ENCODE peak calls at places on chromosome 15, in six cellular contexts. One of them, this sample, is unnamed.

GRCh38 chr15:65259367-65259781 is 27.3 kb downstream of the PARP16 start:
- DNase-seq in psoas muscle: peak
- DNase-seq in activated CD8-positive, alpha-beta memory T cell treated with anti-CD3 and anti-CD28 coated beads for 48 hours: no peak
- DNase-seq in nephron progenitor cell: no peak
- DNase-seq in fibroblast of villous mesenchyme: peak
- DNase-seq in progenitor cell of endocrine pancreas: no peak
- DNase-seq in this sample: no peak

GRCh38 chr15:98123834-98124233 is 163.3 kb downstream of the ARRDC4 start:
- DNase-seq in psoas muscle: no peak
- DNase-seq in activated CD8-positive, alpha-beta memory T cell treated with anti-CD3 and anti-CD28 coated beads for 48 hours: no peak
- DNase-seq in nephron progenitor cell: no peak
- DNase-seq in fibroblast of villous mesenchyme: no peak
- DNase-seq in progenitor cell of endocrine pancreas: no peak
- DNase-seq in this sample: no peak

GRCh38 chr15:29270169-29270955 is 740 bp upstream of the NSMCE3 start:
- DNase-seq in psoas muscle: no peak
- DNase-seq in activated CD8-positive, alpha-beta memory T cell treated with anti-CD3 and anti-CD28 coated beads for 48 hours: no peak
- DNase-seq in nephron progenitor cell: no peak
- DNase-seq in fibroblast of villous mesenchyme: peak
- DNase-seq in progenitor cell of endocrine pancreas: no peak
- DNase-seq in this sample: peak

GRCh38 chr15:38010390-38010789 is 76.0 kb downstream of the TMCO5A start:
- DNase-seq in psoas muscle: no peak
- DNase-seq in activated CD8-positive, alpha-beta memory T cell treated with anti-CD3 and anti-CD28 coated beads for 48 hours: no peak
- DNase-seq in nephron progenitor cell: no peak
- DNase-seq in fibroblast of villous mesenchyme: peak
- DNase-seq in progenitor cell of endocrine pancreas: no peak
- DNase-seq in this sample: no peak

GRCh38 chr15:69059170-69059943 is 44.9 kb downstream of the NOX5 start:
- DNase-seq in psoas muscle: peak
- DNase-seq in activated CD8-positive, alpha-beta memory T cell treated with anti-CD3 and anti-CD28 coated beads for 48 hours: peak
- DNase-seq in nephron progenitor cell: peak
- DNase-seq in fibroblast of villous mesenchyme: peak
- DNase-seq in progenitor cell of endocrine pancreas: peak
- DNase-seq in this sample: peak

GRCh38 chr15:29870495-29871151 is 48.4 kb upstream of the TJP1 start:
- DNase-seq in psoas muscle: no peak
- DNase-seq in activated CD8-positive, alpha-beta memory T cell treated with anti-CD3 and anti-CD28 coated beads for 48 hours: no peak
- DNase-seq in nephron progenitor cell: peak
- DNase-seq in fibroblast of villous mesenchyme: peak
- DNase-seq in progenitor cell of endocrine pancreas: peak
- DNase-seq in this sample: peak

GRCh38 chr15:58951388-58952060 is 18.0 kb upstream of the SLTM start:
- DNase-seq in psoas muscle: no peak
- DNase-seq in activated CD8-positive, alpha-beta memory T cell treated with anti-CD3 and anti-CD28 coated beads for 48 hours: no peak
- DNase-seq in nephron progenitor cell: no peak
- DNase-seq in fibroblast of villous mesenchyme: peak
- DNase-seq in progenitor cell of endocrine pancreas: no peak
- DNase-seq in this sample: peak

GRCh38 chr15:33211409-33211808 is 16.9 kb upstream of the FMN1 start:
- DNase-seq in psoas muscle: no peak
- DNase-seq in activated CD8-positive, alpha-beta memory T cell treated with anti-CD3 and anti-CD28 coated beads for 48 hours: no peak
- DNase-seq in nephron progenitor cell: no peak
- DNase-seq in fibroblast of villous mesenchyme: peak
- DNase-seq in progenitor cell of endocrine pancreas: no peak
- DNase-seq in this sample: peak

GRCh38 chr15:88877906-88878305 is 17.4 kb downstream of the HAPLN3 start:
- DNase-seq in psoas muscle: no peak
- DNase-seq in activated CD8-positive, alpha-beta memory T cell treated with anti-CD3 and anti-CD28 coated beads for 48 hours: no peak
- DNase-seq in nephron progenitor cell: no peak
- DNase-seq in fibroblast of villous mesenchyme: no peak
- DNase-seq in progenitor cell of endocrine pancreas: no peak
- DNase-seq in this sample: no peak

GRCh38 chr15:79243723-79244122 is 38.8 kb upstream of the ANKRD34C start:
- DNase-seq in psoas muscle: no peak
- DNase-seq in activated CD8-positive, alpha-beta memory T cell treated with anti-CD3 and anti-CD28 coated beads for 48 hours: no peak
- DNase-seq in nephron progenitor cell: no peak
- DNase-seq in fibroblast of villous mesenchyme: no peak
- DNase-seq in progenitor cell of endocrine pancreas: no peak
- DNase-seq in this sample: no peak

GRCh38 chr15:81227716-81228115 is 31.0 kb downstream of the IL16 start:
- DNase-seq in psoas muscle: no peak
- DNase-seq in activated CD8-positive, alpha-beta memory T cell treated with anti-CD3 and anti-CD28 coated beads for 48 hours: no peak
- DNase-seq in nephron progenitor cell: no peak
- DNase-seq in fibroblast of villous mesenchyme: no peak
- DNase-seq in progenitor cell of endocrine pancreas: no peak
- DNase-seq in this sample: no peak

GRCh38 chr15:78536134-78536533 is 4.1 kb upstream of the PSMA4 start:
- DNase-seq in psoas muscle: no peak
- DNase-seq in activated CD8-positive, alpha-beta memory T cell treated with anti-CD3 and anti-CD28 coated beads for 48 hours: no peak
- DNase-seq in nephron progenitor cell: no peak
- DNase-seq in fibroblast of villous mesenchyme: no peak
- DNase-seq in progenitor cell of endocrine pancreas: no peak
- DNase-seq in this sample: no peak

GRCh38 chr15:69497076-69497475 is 44.5 kb downstream of the RPLP1 start:
- DNase-seq in psoas muscle: no peak
- DNase-seq in activated CD8-positive, alpha-beta memory T cell treated with anti-CD3 and anti-CD28 coated beads for 48 hours: no peak
- DNase-seq in nephron progenitor cell: no peak
- DNase-seq in fibroblast of villous mesenchyme: no peak
- DNase-seq in progenitor cell of endocrine pancreas: no peak
- DNase-seq in this sample: no peak

GRCh38 chr15:50487287-50487686 is 59.2 kb downstream of the USP50 start:
- DNase-seq in psoas muscle: no peak
- DNase-seq in activated CD8-positive, alpha-beta memory T cell treated with anti-CD3 and anti-CD28 coated beads for 48 hours: no peak
- DNase-seq in nephron progenitor cell: no peak
- DNase-seq in fibroblast of villous mesenchyme: no peak
- DNase-seq in progenitor cell of endocrine pancreas: no peak
- DNase-seq in this sample: no peak

GRCh38 chr15:68542771-68543544 is 35.8 kb upstream of the CORO2B start:
- DNase-seq in psoas muscle: no peak
- DNase-seq in activated CD8-positive, alpha-beta memory T cell treated with anti-CD3 and anti-CD28 coated beads for 48 hours: no peak
- DNase-seq in nephron progenitor cell: no peak
- DNase-seq in fibroblast of villous mesenchyme: peak
- DNase-seq in progenitor cell of endocrine pancreas: no peak
- DNase-seq in this sample: no peak

GRCh38 chr15:79171320-79172031 is 80.9 kb upstream of the RASGRF1 start:
- DNase-seq in psoas muscle: no peak
- DNase-seq in activated CD8-positive, alpha-beta memory T cell treated with anti-CD3 and anti-CD28 coated beads for 48 hours: no peak
- DNase-seq in nephron progenitor cell: no peak
- DNase-seq in fibroblast of villous mesenchyme: no peak
- DNase-seq in progenitor cell of endocrine pancreas: no peak
- DNase-seq in this sample: no peak

GRCh38 chr15:90957105-90957790 is 2.6 kb downstream of the RCCD1 start:
- DNase-seq in psoas muscle: no peak
- DNase-seq in activated CD8-positive, alpha-beta memory T cell treated with anti-CD3 and anti-CD28 coated beads for 48 hours: no peak
- DNase-seq in nephron progenitor cell: peak
- DNase-seq in fibroblast of villous mesenchyme: peak
- DNase-seq in progenitor cell of endocrine pancreas: peak
- DNase-seq in this sample: no peak

GRCh38 chr15:80727596-80727995 is 32.5 kb downstream of the ABHD17C start:
- DNase-seq in psoas muscle: no peak
- DNase-seq in activated CD8-positive, alpha-beta memory T cell treated with anti-CD3 and anti-CD28 coated beads for 48 hours: no peak
- DNase-seq in nephron progenitor cell: no peak
- DNase-seq in fibroblast of villous mesenchyme: no peak
- DNase-seq in progenitor cell of endocrine pancreas: no peak
- DNase-seq in this sample: no peak

GRCh38 chr15:79007066-79007465 is 62.2 kb upstream of the CTSH start:
- DNase-seq in psoas muscle: no peak
- DNase-seq in activated CD8-positive, alpha-beta memory T cell treated with anti-CD3 and anti-CD28 coated beads for 48 hours: no peak
- DNase-seq in nephron progenitor cell: peak
- DNase-seq in fibroblast of villous mesenchyme: peak
- DNase-seq in progenitor cell of endocrine pancreas: peak
- DNase-seq in this sample: peak

GRCh38 chr15:87419341-87419740 is 837.2 kb downstream of the NTRK3 start:
- DNase-seq in psoas muscle: no peak
- DNase-seq in activated CD8-positive, alpha-beta memory T cell treated with anti-CD3 and anti-CD28 coated beads for 48 hours: no peak
- DNase-seq in nephron progenitor cell: no peak
- DNase-seq in fibroblast of villous mesenchyme: no peak
- DNase-seq in progenitor cell of endocrine pancreas: no peak
- DNase-seq in this sample: no peak

GRCh38 chr15:74396445-74397238 is 29.2 kb upstream of the CYP11A1 start:
- DNase-seq in psoas muscle: no peak
- DNase-seq in activated CD8-positive, alpha-beta memory T cell treated with anti-CD3 and anti-CD28 coated beads for 48 hours: no peak
- DNase-seq in nephron progenitor cell: no peak
- DNase-seq in fibroblast of villous mesenchyme: no peak
- DNase-seq in progenitor cell of endocrine pancreas: no peak
- DNase-seq in this sample: peak

GRCh38 chr15:98873441-98874218 is 134.0 kb downstream of the PGPEP1L start:
- DNase-seq in psoas muscle: no peak
- DNase-seq in activated CD8-positive, alpha-beta memory T cell treated with anti-CD3 and anti-CD28 coated beads for 48 hours: no peak
- DNase-seq in nephron progenitor cell: no peak
- DNase-seq in fibroblast of villous mesenchyme: peak
- DNase-seq in progenitor cell of endocrine pancreas: no peak
- DNase-seq in this sample: peak

GRCh38 chr15:26590673-26591072 is 182.2 kb downstream of the GABRB3 start:
- DNase-seq in psoas muscle: no peak
- DNase-seq in activated CD8-positive, alpha-beta memory T cell treated with anti-CD3 and anti-CD28 coated beads for 48 hours: no peak
- DNase-seq in nephron progenitor cell: no peak
- DNase-seq in fibroblast of villous mesenchyme: no peak
- DNase-seq in progenitor cell of endocrine pancreas: no peak
- DNase-seq in this sample: no peak

GRCh38 chr15:57367556-57367955 is 8.7 kb upstream of the CGNL1 start:
- DNase-seq in psoas muscle: no peak
- DNase-seq in activated CD8-positive, alpha-beta memory T cell treated with anti-CD3 and anti-CD28 coated beads for 48 hours: no peak
- DNase-seq in nephron progenitor cell: no peak
- DNase-seq in fibroblast of villous mesenchyme: no peak
- DNase-seq in progenitor cell of endocrine pancreas: no peak
- DNase-seq in this sample: no peak

GRCh38 chr15:92725171-92725570 is 69.6 kb upstream of the FAM174B start:
- DNase-seq in psoas muscle: no peak
- DNase-seq in activated CD8-positive, alpha-beta memory T cell treated with anti-CD3 and anti-CD28 coated beads for 48 hours: no peak
- DNase-seq in nephron progenitor cell: no peak
- DNase-seq in fibroblast of villous mesenchyme: no peak
- DNase-seq in progenitor cell of endocrine pancreas: no peak
- DNase-seq in this sample: no peak

GRCh38 chr15:48126667-48127355 is 6.0 kb downstream of the SLC24A5 start:
- DNase-seq in psoas muscle: no peak
- DNase-seq in activated CD8-positive, alpha-beta memory T cell treated with anti-CD3 and anti-CD28 coated beads for 48 hours: no peak
- DNase-seq in nephron progenitor cell: no peak
- DNase-seq in fibroblast of villous mesenchyme: no peak
- DNase-seq in progenitor cell of endocrine pancreas: no peak
- DNase-seq in this sample: no peak

GRCh38 chr15:89307046-89307587 is 27.5 kb downstream of the POLG start:
- DNase-seq in psoas muscle: no peak
- DNase-seq in activated CD8-positive, alpha-beta memory T cell treated with anti-CD3 and anti-CD28 coated beads for 48 hours: no peak
- DNase-seq in nephron progenitor cell: no peak
- DNase-seq in fibroblast of villous mesenchyme: peak
- DNase-seq in progenitor cell of endocrine pancreas: no peak
- DNase-seq in this sample: no peak

GRCh38 chr15:59654043-59654442 is 3.3 kb downstream of the GTF2A2 start:
- DNase-seq in psoas muscle: no peak
- DNase-seq in activated CD8-positive, alpha-beta memory T cell treated with anti-CD3 and anti-CD28 coated beads for 48 hours: no peak
- DNase-seq in nephron progenitor cell: no peak
- DNase-seq in fibroblast of villous mesenchyme: no peak
- DNase-seq in progenitor cell of endocrine pancreas: no peak
- DNase-seq in this sample: no peak

GRCh38 chr15:99480223-99480810 is 85.5 kb upstream of the MEF2A start:
- DNase-seq in psoas muscle: no peak
- DNase-seq in activated CD8-positive, alpha-beta memory T cell treated with anti-CD3 and anti-CD28 coated beads for 48 hours: no peak
- DNase-seq in nephron progenitor cell: no peak
- DNase-seq in fibroblast of villous mesenchyme: no peak
- DNase-seq in progenitor cell of endocrine pancreas: no peak
- DNase-seq in this sample: no peak

GRCh38 chr15:34084086-34084485 is 17.6 kb downstream of the EMC7 start:
- DNase-seq in psoas muscle: peak
- DNase-seq in activated CD8-positive, alpha-beta memory T cell treated with anti-CD3 and anti-CD28 coated beads for 48 hours: no peak
- DNase-seq in nephron progenitor cell: no peak
- DNase-seq in fibroblast of villous mesenchyme: peak
- DNase-seq in progenitor cell of endocrine pancreas: no peak
- DNase-seq in this sample: no peak

GRCh38 chr15:55846108-55846707 is 103.3 kb upstream of the PRTG start:
- DNase-seq in psoas muscle: no peak
- DNase-seq in activated CD8-positive, alpha-beta memory T cell treated with anti-CD3 and anti-CD28 coated beads for 48 hours: peak
- DNase-seq in nephron progenitor cell: peak
- DNase-seq in fibroblast of villous mesenchyme: peak
- DNase-seq in progenitor cell of endocrine pancreas: peak
- DNase-seq in this sample: peak

GRCh38 chr15:99305761-99306505 is 54.7 kb downstream of the LRRC28 start:
- DNase-seq in psoas muscle: peak
- DNase-seq in activated CD8-positive, alpha-beta memory T cell treated with anti-CD3 and anti-CD28 coated beads for 48 hours: no peak
- DNase-seq in nephron progenitor cell: peak
- DNase-seq in fibroblast of villous mesenchyme: peak
- DNase-seq in progenitor cell of endocrine pancreas: no peak
- DNase-seq in this sample: peak

GRCh38 chr15:40093224-40093842 is 15.3 kb downstream of the BMF start:
- DNase-seq in psoas muscle: no peak
- DNase-seq in activated CD8-positive, alpha-beta memory T cell treated with anti-CD3 and anti-CD28 coated beads for 48 hours: no peak
- DNase-seq in nephron progenitor cell: no peak
- DNase-seq in fibroblast of villous mesenchyme: peak
- DNase-seq in progenitor cell of endocrine pancreas: no peak
- DNase-seq in this sample: peak

GRCh38 chr15:72992733-72993321 is 59.4 kb upstream of the NEO1 start:
- DNase-seq in psoas muscle: no peak
- DNase-seq in activated CD8-positive, alpha-beta memory T cell treated with anti-CD3 and anti-CD28 coated beads for 48 hours: no peak
- DNase-seq in nephron progenitor cell: no peak
- DNase-seq in fibroblast of villous mesenchyme: no peak
- DNase-seq in progenitor cell of endocrine pancreas: no peak
- DNase-seq in this sample: no peak